ENCODE peak calls at places on chromosome 10, in seven cellular contexts. One of them, this sample, is unnamed.
A peak's percentile ranks its signal among the peaks of the same experiment; 100 is the strongest.

GRCh38 chr10:46548781-46549090 is 7.7 kb downstream of the GPRIN2 start:
- DNase-seq in K562: no peak
- DNase-seq in SK-N-SH: no peak
- DNase-seq in GM12891: no peak
- DNase-seq in H1: peak; percentile 47
- DNase-seq in HepG2: no peak
- DNase-seq in GM12878: no peak
- DNase-seq in this sample: no peak

GRCh38 chr10:28807760-28808613 is 130.7 kb downstream of the BAMBI start:
- DNase-seq in SK-N-SH: peak; percentile 56
- DNase-seq in GM12878: no peak
- DNase-seq in K562: peak; percentile 61
- DNase-seq in H1: no peak
- DNase-seq in GM12891: no peak
- DNase-seq in HepG2: peak; percentile 60
- DNase-seq in this sample: no peak

GRCh38 chr10:89278034-89278535 is 23.8 kb upstream of the IFIT2 start:
- DNase-seq in HepG2: peak; percentile 81
- DNase-seq in K562: no peak
- DNase-seq in GM12878: no peak
- DNase-seq in SK-N-SH: peak; percentile 34
- DNase-seq in GM12891: no peak
- DNase-seq in H1: no peak
- DNase-seq in this sample: no peak

GRCh38 chr10:110789604-110790428 is 81.9 kb upstream of the PDCD4 start:
- DNase-seq in H1: no peak
- DNase-seq in SK-N-SH: no peak
- DNase-seq in K562: no peak
- DNase-seq in HepG2: no peak
- DNase-seq in GM12891: no peak
- DNase-seq in GM12878: no peak
- DNase-seq in this sample: no peak

GRCh38 chr10:112585052-112585451 is 138.0 kb downstream of the VTI1A start:
- DNase-seq in GM12878: no peak
- DNase-seq in H1: no peak
- DNase-seq in SK-N-SH: no peak
- DNase-seq in HepG2: no peak
- DNase-seq in GM12891: no peak
- DNase-seq in K562: no peak
- DNase-seq in this sample: no peak

GRCh38 chr10:89916481-89916880 is 215.1 kb downstream of the KIF20B start:
- DNase-seq in K562: no peak
- DNase-seq in GM12891: no peak
- DNase-seq in GM12878: no peak
- DNase-seq in SK-N-SH: no peak
- DNase-seq in HepG2: no peak
- DNase-seq in H1: no peak
- DNase-seq in this sample: no peak

GRCh38 chr10:57222603-57223002 is 861.5 kb upstream of the ZWINT start:
- DNase-seq in HepG2: no peak
- DNase-seq in GM12891: no peak
- DNase-seq in K562: no peak
- DNase-seq in H1: peak; percentile 54
- DNase-seq in GM12878: no peak
- DNase-seq in SK-N-SH: no peak
- DNase-seq in this sample: no peak

GRCh38 chr10:76040107-76040829 is 608.8 kb downstream of the LRMDA start:
- DNase-seq in H1: no peak
- DNase-seq in GM12878: no peak
- DNase-seq in K562: no peak
- DNase-seq in GM12891: no peak
- DNase-seq in SK-N-SH: no peak
- DNase-seq in HepG2: no peak
- DNase-seq in this sample: no peak

GRCh38 chr10:89338717-89339116 is 10.9 kb downstream of the IFIT3 start:
- DNase-seq in K562: no peak
- DNase-seq in SK-N-SH: no peak
- DNase-seq in HepG2: no peak
- DNase-seq in GM12878: no peak
- DNase-seq in GM12891: no peak
- DNase-seq in H1: no peak
- DNase-seq in this sample: no peak

GRCh38 chr10:32957341-32958084 is 517 bp downstream of the ITGB1 start:
- DNase-seq in GM12878: no peak
- DNase-seq in HepG2: no peak
- DNase-seq in GM12891: no peak
- DNase-seq in H1: peak; percentile 73
- DNase-seq in K562: peak; percentile 50
- DNase-seq in SK-N-SH: peak; percentile 82
- DNase-seq in this sample: no peak

GRCh38 chr10:32958085-32958991 is at the start of gene ITGB1:
- DNase-seq in HepG2: peak; percentile 86
- DNase-seq in K562: peak; percentile 90
- DNase-seq in GM12891: peak; percentile 66
- DNase-seq in SK-N-SH: peak; percentile 96
- DNase-seq in H1: peak; percentile 95
- DNase-seq in GM12878: no peak
- DNase-seq in this sample: peak; percentile 63

GRCh38 chr10:32955790-32956189 is 2.2 kb downstream of the ITGB1 start:
- DNase-seq in HepG2: no peak
- DNase-seq in H1: no peak
- DNase-seq in SK-N-SH: no peak
- DNase-seq in K562: no peak
- DNase-seq in GM12891: no peak
- DNase-seq in GM12878: no peak
- DNase-seq in this sample: no peak

GRCh38 chr10:32955299-32955772 is 2.7 kb downstream of the ITGB1 start:
- DNase-seq in H1: no peak
- DNase-seq in HepG2: no peak
- DNase-seq in GM12878: no peak
- DNase-seq in SK-N-SH: no peak
- DNase-seq in K562: no peak
- DNase-seq in GM12891: no peak
- DNase-seq in this sample: no peak

GRCh38 chr10:32956365-32957197 is 1.4 kb downstream of the ITGB1 start:
- DNase-seq in GM12878: no peak
- DNase-seq in K562: no peak
- DNase-seq in SK-N-SH: no peak
- DNase-seq in H1: no peak
- DNase-seq in HepG2: no peak
- DNase-seq in GM12891: no peak
- DNase-seq in this sample: no peak
- TF ChIP-seq POLR2AphosphoS5 in GM12878: no peak
- TF ChIP-seq POLR2AphosphoS5 in K562: no peak
- TF ChIP-seq POLR2AphosphoS5 in SK-N-SH: no peak
- TF ChIP-seq POLR2AphosphoS5 in H1: no peak
- TF ChIP-seq POLR2AphosphoS5 in HepG2: no peak
- TF ChIP-seq POLR2AphosphoS5 in GM12891: no peak
- TF ChIP-seq POLR2AphosphoS5 in this sample: no peak

GRCh38 chr10:59337254-59337653 is 25.1 kb downstream of the FAM13C start:
- DNase-seq in H1: no peak
- DNase-seq in HepG2: peak; percentile 21
- DNase-seq in K562: no peak
- DNase-seq in GM12891: no peak
- DNase-seq in GM12878: no peak
- DNase-seq in SK-N-SH: no peak
- DNase-seq in this sample: no peak
- TF ChIP-seq TAF1 in H1: no peak
- TF ChIP-seq TAF1 in HepG2: no peak
- TF ChIP-seq TAF1 in K562: no peak
- TF ChIP-seq TAF1 in GM12891: no peak
- TF ChIP-seq TAF1 in GM12878: no peak
- TF ChIP-seq TAF1 in SK-N-SH: no peak
- TF ChIP-seq TAF1 in this sample: no peak

GRCh38 chr10:126458453-126458852 is 70.2 kb upstream of the ADAM12 start:
- DNase-seq in HepG2: no peak
- DNase-seq in GM12891: no peak
- DNase-seq in GM12878: no peak
- DNase-seq in K562: no peak
- DNase-seq in SK-N-SH: no peak
- DNase-seq in H1: peak; percentile 17
- DNase-seq in this sample: no peak
- TF ChIP-seq POLR2AphosphoS5 in HepG2: no peak
- TF ChIP-seq POLR2AphosphoS5 in GM12891: no peak
- TF ChIP-seq POLR2AphosphoS5 in GM12878: no peak
- TF ChIP-seq POLR2AphosphoS5 in K562: no peak
- TF ChIP-seq POLR2AphosphoS5 in SK-N-SH: no peak
- TF ChIP-seq POLR2AphosphoS5 in H1: no peak
- TF ChIP-seq POLR2AphosphoS5 in this sample: no peak

GRCh38 chr10:63935705-63936104 is 414.5 kb downstream of the REEP3 start:
- DNase-seq in K562: no peak
- DNase-seq in GM12891: no peak
- DNase-seq in SK-N-SH: no peak
- DNase-seq in HepG2: no peak
- DNase-seq in H1: no peak
- DNase-seq in GM12878: no peak
- DNase-seq in this sample: no peak
- TF ChIP-seq TAF1 in K562: no peak
- TF ChIP-seq TAF1 in GM12891: no peak
- TF ChIP-seq TAF1 in SK-N-SH: no peak
- TF ChIP-seq TAF1 in HepG2: no peak
- TF ChIP-seq TAF1 in H1: no peak
- TF ChIP-seq TAF1 in GM12878: no peak
- TF ChIP-seq TAF1 in this sample: no peak

GRCh38 chr10:488081-488932 is 201.2 kb downstream of the DIP2C start:
- DNase-seq in GM12878: no peak
- DNase-seq in GM12891: no peak
- DNase-seq in H1: no peak
- DNase-seq in SK-N-SH: no peak
- DNase-seq in HepG2: no peak
- DNase-seq in K562: no peak
- DNase-seq in this sample: no peak

GRCh38 chr10:490891-491571 is 198.4 kb downstream of the DIP2C start:
- DNase-seq in SK-N-SH: peak; percentile 53
- DNase-seq in K562: no peak
- DNase-seq in HepG2: no peak
- DNase-seq in GM12878: no peak
- DNase-seq in GM12891: no peak
- DNase-seq in H1: no peak
- DNase-seq in this sample: no peak

GRCh38 chr10:490256-490655 is 199.2 kb downstream of the DIP2C start:
- DNase-seq in HepG2: no peak
- DNase-seq in GM12891: no peak
- DNase-seq in SK-N-SH: no peak
- DNase-seq in K562: no peak
- DNase-seq in H1: no peak
- DNase-seq in GM12878: no peak
- DNase-seq in this sample: no peak

GRCh38 chr10:488933-489215 is 200.6 kb downstream of the DIP2C start:
- DNase-seq in H1: no peak
- DNase-seq in HepG2: no peak
- DNase-seq in GM12878: no peak
- DNase-seq in SK-N-SH: no peak
- DNase-seq in GM12891: no peak
- DNase-seq in K562: no peak
- DNase-seq in this sample: no peak

DNA sequence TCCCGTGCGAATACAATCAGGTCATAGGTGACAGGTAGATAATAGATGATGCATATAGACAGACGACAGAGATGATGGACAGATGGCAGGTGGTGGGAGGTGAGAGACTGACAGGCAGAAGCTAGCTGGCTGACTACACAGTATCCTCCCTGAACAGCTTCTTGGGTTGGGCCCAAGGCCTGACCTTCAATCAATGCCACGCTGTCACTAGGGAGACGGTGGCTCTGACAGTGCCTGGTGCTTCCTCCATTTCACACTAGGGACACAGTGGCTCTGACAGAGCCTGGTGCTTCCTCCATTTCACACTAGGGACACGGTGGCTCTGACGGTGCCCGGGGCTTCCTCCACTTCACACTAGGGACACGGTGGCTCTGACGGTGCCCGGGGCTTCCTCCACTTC is 200.1 kb downstream of the DIP2C start:
- DNase-seq in GM12878: no peak
- DNase-seq in HepG2: no peak
- DNase-seq in GM12891: no peak
- DNase-seq in H1: no peak
- DNase-seq in SK-N-SH: no peak
- DNase-seq in K562: no peak
- DNase-seq in this sample: no peak
- TF ChIP-seq POLR2AphosphoS5 in GM12878: no peak
- TF ChIP-seq POLR2AphosphoS5 in HepG2: no peak
- TF ChIP-seq POLR2AphosphoS5 in GM12891: no peak
- TF ChIP-seq POLR2AphosphoS5 in H1: no peak
- TF ChIP-seq POLR2AphosphoS5 in SK-N-SH: no peak
- TF ChIP-seq POLR2AphosphoS5 in K562: no peak
- TF ChIP-seq POLR2AphosphoS5 in this sample: no peak

DNA sequence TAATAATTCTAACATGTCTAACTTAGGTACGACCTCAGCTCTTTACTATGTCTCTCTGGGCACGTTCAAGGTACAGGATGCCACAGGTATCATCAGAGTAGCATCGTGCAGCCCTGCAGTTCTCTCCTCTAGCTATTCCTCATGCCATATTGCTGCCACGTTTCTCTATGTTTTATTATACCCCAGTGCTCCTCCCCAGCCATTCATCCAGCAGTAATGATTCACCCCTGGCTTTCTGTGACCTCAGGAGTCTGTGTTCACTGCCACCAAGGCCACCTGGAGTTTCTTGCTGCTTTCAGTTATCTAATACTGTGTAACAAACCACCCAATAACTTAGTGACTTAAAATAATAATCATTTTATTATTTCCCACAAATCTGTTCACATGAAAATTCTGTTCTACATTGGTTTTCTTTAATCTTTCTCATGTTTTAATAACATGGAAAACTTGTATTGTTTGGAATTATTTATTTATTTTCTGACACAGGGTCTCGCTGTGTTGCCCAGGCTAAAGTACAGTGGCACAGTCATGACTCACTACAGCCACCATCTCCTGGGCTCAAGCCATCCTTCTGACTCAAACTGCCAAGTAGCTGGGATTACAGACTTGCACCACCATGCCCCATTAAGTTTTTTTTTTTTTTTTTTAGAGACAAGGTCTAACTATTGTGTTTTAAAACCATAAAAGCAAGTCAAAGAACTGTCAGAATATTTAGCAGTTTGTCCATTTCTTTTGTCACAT is 21.8 kb downstream of the REEP3 start:
- DNase-seq in HepG2: no peak
- DNase-seq in SK-N-SH: no peak
- DNase-seq in GM12878: no peak
- DNase-seq in GM12891: no peak
- DNase-seq in H1: no peak
- DNase-seq in K562: no peak
- DNase-seq in this sample: no peak
- TF ChIP-seq TAF1 in HepG2: no peak
- TF ChIP-seq TAF1 in SK-N-SH: no peak
- TF ChIP-seq TAF1 in GM12878: no peak
- TF ChIP-seq TAF1 in GM12891: no peak
- TF ChIP-seq TAF1 in H1: no peak
- TF ChIP-seq TAF1 in K562: no peak
- TF ChIP-seq TAF1 in this sample: no peak

This sample was measured in GM12892.